ENCODE peak calls at places on chromosomes 13 and 19, in four cellular contexts. D is RWPE1, Y is colonic mucosa, B is mesendoderm. L is an unnamed sample.

GRCh38 chr13:91133941-91134772 is 213.3 kb upstream of the MIR17HG start:
- DNase-seq in D (peak; percentile 48), Y (peak; percentile 44), B (peak; percentile 79), L (peak; percentile 68)

GRCh38 chr13:95896302-95896701 is 156.9 kb downstream of the UGGT2 start:
- DNase-seq in D (no peak), Y (no peak), B (no peak), L (no peak)

GRCh38 chr13:30805603-30806011 is 70.3 kb downstream of the ALOX5AP start:
- DNase-seq in D (no peak), Y (no peak), B (peak; percentile 53), L (no peak)

GRCh38 chr13:91278888-91279287 is 68.6 kb upstream of the MIR17HG start:
- DNase-seq in D (no peak), Y (no peak), B (no peak), L (no peak)

GRCh38 chr13:36673838-36674326 is at the start of gene SERTM1:
- DNase-seq in D (peak; percentile 2), Y (no peak), B (peak; percentile 77), L (no peak)

GRCh38 chr19:8445488-8446001 is 770 bp downstream of the HNRNPM start:
- DNase-seq in D (peak; percentile 50), Y (peak; percentile 68), B (peak; percentile 54), L (peak; percentile 26)

GRCh38 chr19:39333507-39333906 is 2.3 kb downstream of the GMFG start:
- DNase-seq in D (no peak), Y (no peak), B (no peak), L (no peak)

GRCh38 chr13:48302920-48303330 is 626 bp upstream of the RB1 start:
- DNase-seq in D (no peak), Y (no peak), B (no peak), L (no peak)

GRCh38 chr19:18063463-18063862 is 23.3 kb downstream of the IL12RB1 start:
- DNase-seq in D (no peak), Y (no peak), B (peak; percentile 69), L (peak; percentile 29)

GRCh38 chr19:55528030-55528801 is 8.7 kb downstream of the SBK2 start:
- DNase-seq in D (no peak), Y (no peak), B (peak; percentile 28), L (no peak)